ENCODE peak calls at places on chromosome 10, in four cellular contexts. Q, O, V and E are unnamed samples.

GRCh38 chr10:8568401-8568800 is 513.9 kb downstream of the GATA3 start:
- DNase-seq in Q (no peak), O (no peak), V (no peak), E (no peak)

GRCh38 chr10:88928254-88928653 is 24.3 kb downstream of the ACTA2 start:
- DNase-seq in Q (no peak), O (no peak), V (no peak), E (no peak)

GRCh38 chr10:22648547-22648961 is 65.8 kb downstream of the PIP4K2A start:
- DNase-seq in Q (no peak), O (no peak), V (no peak), E (no peak)

GRCh38 chr10:104209575-104210198 is 22.5 kb downstream of the CFAP43 start:
- DNase-seq in Q (peak; percentile 48), O (peak; percentile 36), V (no peak), E (peak; percentile 27)

GRCh38 chr10:15420858-15421257 is 49.8 kb upstream of the FAM171A1 start:
- DNase-seq in Q (no peak), O (no peak), V (no peak), E (no peak)

GRCh38 chr10:72483452-72483851 is 128.7 kb upstream of the DNAJB12 start:
- DNase-seq in Q (no peak), O (no peak), V (no peak), E (no peak)

GRCh38 chr10:71784679-71785272 is 11.5 kb upstream of the VSIR start:
- DNase-seq in Q (no peak), O (no peak), V (no peak), E (no peak)

GRCh38 chr10:44196336-44196735 is 188.6 kb downstream of the CXCL12 start:
- DNase-seq in Q (no peak), O (no peak), V (no peak), E (no peak)

GRCh38 chr10:784759-785538 is 95.5 kb upstream of the DIP2C start:
- DNase-seq in Q (peak; percentile 54), O (peak; percentile 45), V (no peak), E (no peak)

GRCh38 chr10:28822719-28823464 is 145.6 kb downstream of the BAMBI start:
- DNase-seq in Q (no peak), O (peak; percentile 79), V (no peak), E (no peak)

GRCh38 chr10:50360486-50360885 is 109.2 kb upstream of the ASAH2 start:
- DNase-seq in Q (no peak), O (no peak), V (no peak), E (no peak)

GRCh38 chr10:126839094-126839761 is 66.0 kb upstream of the DOCK1 start:
- DNase-seq in Q (no peak), O (no peak), V (no peak), E (no peak)

GRCh38 chr10:61063035-61063434 is 119.0 kb upstream of the RHOBTB1 start:
- DNase-seq in Q (peak; percentile 14), O (no peak), V (no peak), E (peak; percentile 95)

GRCh38 chr10:95096143-95096542 is 26.8 kb upstream of the CYP2C8 start:
- DNase-seq in Q (no peak), O (no peak), V (no peak), E (no peak)

GRCh38 chr10:129888784-129889616 is 75.1 kb downstream of the EBF3 start:
- DNase-seq in Q (peak; percentile 64), O (peak; percentile 49), V (peak; percentile 65), E (no peak)

GRCh38 chr10:6033954-6034353 is 28.2 kb downstream of the IL2RA start:
- DNase-seq in Q (no peak), O (no peak), V (no peak), E (no peak)

GRCh38 chr10:32692174-32692573 is 246.2 kb downstream of the CCDC7 start:
- DNase-seq in Q (no peak), O (no peak), V (no peak), E (peak; percentile 12)

GRCh38 chr10:77131214-77131613 is 506.4 kb downstream of the KCNMA1 start:
- DNase-seq in Q (no peak), O (no peak), V (no peak), E (no peak)

GRCh38 chr10:92517034-92517655 is 56.7 kb downstream of the IDE start:
- DNase-seq in Q (peak; percentile 49), O (peak; percentile 18), V (no peak), E (peak; percentile 66)

GRCh38 chr10:124648131-124648475 is 96.1 kb downstream of the FAM53B start:
- DNase-seq in Q (no peak), O (no peak), V (no peak), E (no peak)

GRCh38 chr10:4451512-4451911 is 374.5 kb upstream of the AKR1E2 start:
- DNase-seq in Q (no peak), O (no peak), V (no peak), E (no peak)

GRCh38 chr10:20596065-20596760 is 300.9 kb downstream of the NEBL start:
- DNase-seq in Q (no peak), O (no peak), V (no peak), E (no peak)

GRCh38 chr10:89555688-89556445 is 20.5 kb upstream of the SLC16A12 start:
- DNase-seq in Q (no peak), O (no peak), V (no peak), E (no peak)

GRCh38 chr10:125812128-125812527 is 10.9 kb downstream of the UROS start:
- DNase-seq in Q (no peak), O (no peak), V (no peak), E (no peak)

GRCh38 chr10:75294518-75294865 is 58.7 kb upstream of the COMTD1 start:
- DNase-seq in Q (no peak), O (no peak), V (no peak), E (no peak)

GRCh38 chr10:60135020-60135419 is 228.7 kb upstream of the CCDC6 start:
- DNase-seq in Q (no peak), O (no peak), V (no peak), E (no peak)

GRCh38 chr10:11150876-11151275 is 133.2 kb downstream of the CELF2 start:
- DNase-seq in Q (no peak), O (no peak), V (no peak), E (no peak)

GRCh38 chr10:131847241-131847783 is 53.5 kb upstream of the PPP2R2D start:
- DNase-seq in Q (no peak), O (no peak), V (no peak), E (no peak)
- TF ChIP-seq PHF8 in Q (no peak), O (no peak), V (no peak), E (no peak)

GRCh38 chr10:112304460-112304859 is 21.3 kb downstream of the TECTB start:
- DNase-seq in Q (no peak), O (no peak), V (no peak), E (peak; percentile 89)

GRCh38 chr10:112303528-112303927 is 20.3 kb downstream of the TECTB start:
- DNase-seq in Q (no peak), O (no peak), V (no peak), E (no peak)

GRCh38 chr10:112299456-112299855 is 16.3 kb downstream of the TECTB start:
- DNase-seq in Q (no peak), O (no peak), V (no peak), E (no peak)

GRCh38 chr10:112298581-112298980 is 15.4 kb downstream of the TECTB start:
- DNase-seq in Q (no peak), O (no peak), V (no peak), E (no peak)

GRCh38 chr10:112302335-112302734 is 19.1 kb downstream of the TECTB start:
- DNase-seq in Q (no peak), O (no peak), V (no peak), E (peak; percentile 67)
- TF ChIP-seq PHF8 in Q (no peak), O (no peak), V (no peak), E (no peak)

DNA sequence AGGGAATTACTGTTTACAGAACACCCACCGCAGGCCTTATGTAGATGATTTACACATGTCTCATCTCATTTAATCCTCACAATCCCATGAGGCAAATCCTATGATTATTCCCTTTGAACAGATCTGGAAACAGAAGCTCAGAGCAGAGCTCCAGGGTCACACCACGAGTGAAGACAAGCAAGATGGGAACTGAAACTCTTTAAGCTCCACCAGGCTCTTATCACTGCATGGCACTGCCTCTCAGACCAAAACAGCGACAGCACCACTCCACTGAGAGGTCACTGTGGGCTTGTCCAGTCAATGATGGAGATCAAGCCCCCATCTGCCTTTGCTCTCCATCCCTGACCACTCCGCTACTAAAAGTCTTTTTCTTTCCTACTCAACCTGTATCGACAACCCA is 5.9 kb downstream of the GRID1 start:
- DNase-seq in Q (no peak), O (no peak), V (no peak), E (no peak)
- TF ChIP-seq PHF8 in Q (no peak), O (no peak), V (no peak), E (no peak)

DNA sequence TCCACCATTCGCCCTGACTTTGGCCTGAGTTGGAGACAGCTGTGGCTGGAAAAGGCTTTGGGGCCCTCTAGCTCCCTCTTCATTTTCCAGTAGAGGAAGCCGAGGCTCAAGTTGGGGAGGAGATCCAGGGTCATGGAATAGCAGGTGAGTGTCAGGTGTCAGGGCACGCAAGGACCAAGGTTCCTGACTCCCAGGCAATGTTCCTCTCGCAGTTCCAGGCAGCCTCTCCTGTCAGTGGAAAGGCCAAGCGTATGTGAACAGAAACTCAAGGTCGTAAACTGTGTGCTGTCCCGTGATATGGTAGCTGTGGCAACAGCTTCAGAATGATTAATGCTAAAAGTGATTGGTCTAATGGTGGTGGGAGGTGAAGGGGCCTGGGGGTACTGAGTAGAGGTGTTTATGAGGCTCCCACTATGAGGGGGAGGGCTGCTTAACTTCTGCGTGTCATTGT is 13.2 kb downstream of the ADAMTS14 start:
- DNase-seq in Q (no peak), O (no peak), V (no peak), E (peak; percentile 53)
- TF ChIP-seq PHF8 in Q (no peak), O (no peak), V (no peak), E (no peak)

GRCh38 chr10:69346776-69347175 is 68.5 kb downstream of the HK1 start:
- DNase-seq in Q (no peak), O (no peak), V (no peak), E (no peak)

GRCh38 chr10:69343905-69344304 is 65.6 kb downstream of the HK1 start:
- DNase-seq in Q (no peak), O (no peak), V (no peak), E (no peak)

GRCh38 chr10:69344591-69345244 is 66.4 kb downstream of the HK1 start:
- DNase-seq in Q (no peak), O (no peak), V (no peak), E (no peak)

GRCh38 chr10:69345402-69345801 is 67.1 kb downstream of the HK1 start:
- DNase-seq in Q (no peak), O (no peak), V (no peak), E (no peak)

DNA sequence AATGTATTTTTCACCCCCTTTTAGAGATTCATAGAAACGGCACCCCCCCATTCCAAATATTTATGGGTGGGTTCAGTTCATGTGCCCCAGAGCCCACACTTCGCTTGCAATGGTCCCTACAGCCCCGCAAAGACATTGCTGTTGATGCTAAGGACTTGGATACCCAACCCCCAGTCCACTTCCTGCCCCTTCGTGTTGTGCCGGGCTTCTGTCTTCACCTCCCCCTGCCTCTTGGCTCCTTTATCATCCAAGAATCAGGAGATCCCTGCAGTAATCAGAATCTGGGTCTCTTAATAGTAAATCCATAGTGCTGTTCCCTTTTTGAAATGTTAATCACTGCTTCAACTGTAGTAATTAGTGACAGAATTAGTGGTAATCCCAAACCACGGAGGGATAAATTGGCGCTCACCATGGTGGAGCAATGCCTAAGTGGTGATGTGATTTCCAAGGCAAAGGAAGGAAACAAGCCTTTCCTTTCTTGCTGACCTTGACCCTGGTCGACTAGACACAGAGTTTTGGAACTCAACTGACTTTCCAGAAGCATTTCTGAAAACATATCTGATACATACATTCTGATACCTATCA is 67.7 kb downstream of the HK1 start:
- DNase-seq in Q (no peak), O (no peak), V (no peak), E (no peak)
- TF ChIP-seq PHF8 in Q (no peak), O (no peak), V (no peak), E (no peak)